ENCODE peak calls at places on chromosomes 11 and 22, in four cellular contexts. Q is spleen; E is right lobe of liver; R is stimulated activated CD4-positive, alpha-beta T cell treated with anti-CD3 and anti-CD28 coated beads, TNF-alpha, amount 100 ng/mL, for 1 hour. G is an unnamed sample.

GRCh38 chr11:18312663-18313420 is 9.1 kb downstream of the HPS5 start:
- DNase-seq in R (no peak), Q (no peak), E (no peak), G (no peak)

GRCh38 chr22:38120359-38121110 is 10.1 kb upstream of the BAIAP2L2 start:
- DNase-seq in Q (no peak), E (no peak), R (no peak), G (no peak)

GRCh38 chr11:46478196-46478595 is 86.6 kb upstream of the CHRM4 start:
- DNase-seq in R (no peak), E (no peak), Q (no peak), G (no peak)

GRCh38 chr11:134252539-134253188 is 488 bp downstream of the THYN1 start:
- DNase-seq in Q (peak), R (no peak), E (no peak), G (no peak)

GRCh38 chr11:72012897-72013721 is 14.4 kb downstream of the IL18BP start:
- DNase-seq in Q (no peak), R (no peak), E (no peak), G (no peak)

GRCh38 chr11:15942936-15943335 is 413.4 kb downstream of the SOX6 start:
- DNase-seq in E (no peak), R (no peak), Q (no peak), G (no peak)

GRCh38 chr11:128691802-128692749 is 1.8 kb upstream of the FLI1 start:
- DNase-seq in Q (peak), E (no peak), R (no peak), G (no peak)

GRCh38 chr11:9716275-9717039 is 52.6 kb downstream of the SWAP70 start:
- DNase-seq in E (no peak), Q (no peak), R (no peak), G (no peak)

GRCh38 chr11:110093407-110094297 is 460 bp downstream of the ZC3H12C start:
- DNase-seq in Q (peak), E (peak), R (no peak), G (no peak)

G was measured in activated naive CD8-positive, alpha-beta T cell treated with anti-CD3 and anti-CD28 coated beads, Interleukin-2, amount 50 U/mL, for 16 hours.